ENCODE peak calls at places on chromosomes 2 and 18, in four cellular contexts. One of them, this sample, is unnamed.

GRCh38 chr2:240789501-240790369 is 30.3 kb downstream of the KIF1A start:
- DNase-seq in heart right ventricle: no peak
- DNase-seq in fibroblast of mammary gland: no peak
- DNase-seq in coronary artery: no peak
- DNase-seq in this sample: no peak

GRCh38 chr2:62306751-62307468 is 111.0 kb downstream of the B3GNT2 start:
- DNase-seq in coronary artery: no peak
- DNase-seq in fibroblast of mammary gland: no peak
- DNase-seq in heart right ventricle: no peak
- DNase-seq in this sample: no peak

GRCh38 chr2:63865159-63865799 is 23.6 kb downstream of the UGP2 start:
- DNase-seq in coronary artery: no peak
- DNase-seq in heart right ventricle: no peak
- DNase-seq in fibroblast of mammary gland: peak
- DNase-seq in this sample: no peak

GRCh38 chr2:118641711-118642110 is 205.7 kb downstream of the EN1 start:
- DNase-seq in heart right ventricle: no peak
- DNase-seq in coronary artery: no peak
- DNase-seq in fibroblast of mammary gland: no peak
- DNase-seq in this sample: no peak

GRCh38 chr18:29271496-29271895 is 1094.6 kb upstream of the CDH2 start:
- DNase-seq in fibroblast of mammary gland: peak
- DNase-seq in coronary artery: no peak
- DNase-seq in heart right ventricle: no peak
- DNase-seq in this sample: peak

GRCh38 chr2:28084564-28084963 is 194.0 kb downstream of the BABAM2 start:
- DNase-seq in heart right ventricle: no peak
- DNase-seq in fibroblast of mammary gland: peak
- DNase-seq in coronary artery: no peak
- DNase-seq in this sample: no peak

GRCh38 chr2:66490588-66491001 is 55.7 kb downstream of the MEIS1 start:
- DNase-seq in fibroblast of mammary gland: peak
- DNase-seq in coronary artery: no peak
- DNase-seq in heart right ventricle: no peak
- DNase-seq in this sample: peak

GRCh38 chr2:238106339-238106697 is 6.2 kb downstream of the ESPNL start:
- DNase-seq in fibroblast of mammary gland: no peak
- DNase-seq in coronary artery: no peak
- DNase-seq in heart right ventricle: no peak
- DNase-seq in this sample: no peak

GRCh38 chr18:30687501-30687900 is 355.0 kb downstream of the DSC3 start:
- DNase-seq in coronary artery: no peak
- DNase-seq in fibroblast of mammary gland: no peak
- DNase-seq in heart right ventricle: no peak
- DNase-seq in this sample: no peak

GRCh38 chr2:177254433-177255226 is 9.9 kb downstream of the NFE2L2 start:
- DNase-seq in heart right ventricle: no peak
- DNase-seq in fibroblast of mammary gland: peak
- DNase-seq in coronary artery: no peak
- DNase-seq in this sample: no peak

GRCh38 chr2:107018366-107018765 is 132.4 kb upstream of the ST6GAL2 start:
- DNase-seq in fibroblast of mammary gland: no peak
- DNase-seq in heart right ventricle: no peak
- DNase-seq in coronary artery: no peak
- DNase-seq in this sample: no peak

GRCh38 chr2:16041466-16041810 is 101.1 kb downstream of the MYCN start:
- DNase-seq in coronary artery: no peak
- DNase-seq in fibroblast of mammary gland: no peak
- DNase-seq in heart right ventricle: no peak
- DNase-seq in this sample: no peak

GRCh38 chr2:184654945-184655344 is 56.6 kb downstream of the ZNF804A start:
- DNase-seq in heart right ventricle: no peak
- DNase-seq in coronary artery: no peak
- DNase-seq in fibroblast of mammary gland: peak
- DNase-seq in this sample: peak

GRCh38 chr2:148640767-148641166 is 3.8 kb upstream of the EPC2 start:
- DNase-seq in coronary artery: no peak
- DNase-seq in fibroblast of mammary gland: peak
- DNase-seq in heart right ventricle: no peak
- DNase-seq in this sample: peak

GRCh38 chr2:154125900-154126299 is 254.2 kb downstream of the GALNT13 start:
- DNase-seq in fibroblast of mammary gland: peak
- DNase-seq in coronary artery: no peak
- DNase-seq in heart right ventricle: no peak
- DNase-seq in this sample: no peak

GRCh38 chr2:9354318-9354717 is 69.0 kb downstream of the ITGB1BP1 start:
- DNase-seq in heart right ventricle: no peak
- DNase-seq in coronary artery: no peak
- DNase-seq in fibroblast of mammary gland: no peak
- DNase-seq in this sample: no peak

GRCh38 chr2:219498280-219499057 is at the start of gene GMPPA:
- DNase-seq in fibroblast of mammary gland: peak
- DNase-seq in heart right ventricle: peak
- DNase-seq in coronary artery: peak
- DNase-seq in this sample: peak
- TF ChIP-seq CTCF in fibroblast of mammary gland: no peak
- TF ChIP-seq CTCF in heart right ventricle: peak
- TF ChIP-seq CTCF in coronary artery: no peak
- TF ChIP-seq CTCF in this sample: no peak

DNA sequence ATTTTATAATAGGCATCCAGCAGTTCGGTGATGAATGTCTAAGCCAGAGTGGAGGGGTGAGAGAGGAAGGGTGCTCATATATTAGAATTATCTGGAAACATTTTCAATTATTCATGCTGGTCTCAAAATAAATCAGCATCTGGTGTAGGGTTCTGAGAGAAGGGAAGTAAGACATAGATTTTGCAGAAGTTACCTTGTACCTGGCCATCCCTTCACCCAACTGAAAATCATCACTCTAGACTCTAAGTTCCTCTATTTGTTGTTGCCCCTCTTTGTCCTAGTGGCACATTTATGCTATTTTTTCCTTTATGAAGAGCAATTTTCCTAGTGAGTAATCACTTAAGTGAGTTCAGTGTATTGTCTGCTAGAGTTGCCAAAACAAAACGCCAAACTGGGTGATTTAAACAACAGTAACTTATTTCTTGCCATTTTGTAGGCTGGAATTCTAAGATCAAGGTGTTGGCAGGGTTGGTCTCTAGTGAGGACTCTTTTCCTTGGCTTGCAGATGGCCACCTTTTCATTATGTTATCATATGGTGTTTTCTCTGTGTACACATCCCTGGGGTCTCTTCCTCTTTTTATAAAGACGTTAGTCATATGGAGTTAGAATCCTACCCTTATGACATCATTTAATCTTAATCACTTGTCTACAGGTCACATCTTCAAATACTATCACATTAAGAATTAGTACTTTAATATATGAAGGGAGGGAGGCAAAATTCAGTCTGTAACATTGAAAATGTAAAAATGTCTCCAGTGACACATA is 129.9 kb upstream of the KLHL14 start:
- DNase-seq in heart right ventricle: no peak
- DNase-seq in coronary artery: no peak
- DNase-seq in fibroblast of mammary gland: no peak
- DNase-seq in this sample: no peak
- H3K4me3 ChIP-seq in heart right ventricle: no peak
- H3K4me3 ChIP-seq in coronary artery: no peak
- H3K4me3 ChIP-seq in fibroblast of mammary gland: no peak
- H3K4me3 ChIP-seq in this sample: no peak

GRCh38 chr2:231673348-231673770 is 35.0 kb upstream of the PTMA start:
- DNase-seq in coronary artery: peak
- DNase-seq in fibroblast of mammary gland: no peak
- DNase-seq in heart right ventricle: peak
- DNase-seq in this sample: no peak

GRCh38 chr2:231668981-231669380 is 39.3 kb upstream of the PTMA start:
- DNase-seq in fibroblast of mammary gland: no peak
- DNase-seq in heart right ventricle: no peak
- DNase-seq in coronary artery: no peak
- DNase-seq in this sample: no peak

GRCh38 chr2:231671617-231672350 is 36.5 kb upstream of the PTMA start:
- DNase-seq in coronary artery: peak
- DNase-seq in heart right ventricle: no peak
- DNase-seq in fibroblast of mammary gland: no peak
- DNase-seq in this sample: no peak

GRCh38 chr2:231672617-231673347 is 35.5 kb upstream of the PTMA start:
- DNase-seq in fibroblast of mammary gland: peak
- DNase-seq in coronary artery: peak
- DNase-seq in heart right ventricle: peak
- DNase-seq in this sample: peak

GRCh38 chr2:231670892-231671616 is 37.3 kb upstream of the PTMA start:
- DNase-seq in heart right ventricle: peak
- DNase-seq in fibroblast of mammary gland: no peak
- DNase-seq in coronary artery: no peak
- DNase-seq in this sample: no peak
- TF ChIP-seq CTCF in heart right ventricle: peak
- TF ChIP-seq CTCF in fibroblast of mammary gland: peak
- TF ChIP-seq CTCF in coronary artery: no peak
- TF ChIP-seq CTCF in this sample: no peak

DNA sequence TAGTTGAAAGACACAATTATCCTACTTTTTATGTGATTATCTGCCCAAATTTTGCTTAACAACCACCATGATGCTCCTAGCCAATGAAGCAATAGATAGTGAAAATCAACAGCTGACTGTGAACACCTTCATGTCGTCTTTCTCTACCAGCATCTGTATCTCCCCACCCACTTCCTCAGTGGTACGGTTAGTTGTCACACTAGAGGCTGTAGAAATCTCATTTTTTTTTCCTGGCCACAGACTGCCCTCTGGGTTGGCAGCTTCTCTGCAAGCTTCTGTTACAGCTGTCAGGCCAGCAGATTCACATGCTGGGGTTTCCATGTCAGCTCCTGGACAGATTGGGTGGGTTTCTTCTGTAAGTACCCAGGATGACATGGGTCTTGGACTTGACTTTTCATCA is 24.4 kb downstream of the STAT4 start:
- DNase-seq in coronary artery: no peak
- DNase-seq in fibroblast of mammary gland: no peak
- DNase-seq in heart right ventricle: no peak
- DNase-seq in this sample: no peak
- H3K4me3 ChIP-seq in coronary artery: no peak
- H3K4me3 ChIP-seq in fibroblast of mammary gland: no peak
- H3K4me3 ChIP-seq in heart right ventricle: no peak
- H3K4me3 ChIP-seq in this sample: no peak

DNA sequence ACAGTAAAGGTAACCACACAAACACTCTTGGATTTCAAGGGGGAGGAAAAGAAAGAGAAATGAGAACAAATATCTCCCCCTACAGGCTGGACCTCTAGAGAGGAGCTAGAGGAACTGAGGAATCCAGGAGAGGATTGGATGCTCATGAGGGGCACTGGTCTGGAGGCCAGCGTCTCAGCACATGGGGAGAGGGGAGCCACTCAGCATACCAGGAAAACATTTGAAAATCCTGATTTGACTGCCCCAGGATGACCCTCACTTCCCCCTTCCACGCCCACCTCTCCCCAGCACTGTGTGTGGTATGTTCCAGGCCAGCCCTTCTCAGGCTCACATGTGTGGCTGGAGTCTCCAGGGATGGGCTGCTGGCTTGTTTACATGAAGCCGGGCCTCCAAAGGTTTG is 396.8 kb upstream of the ID2 start:
- DNase-seq in coronary artery: no peak
- DNase-seq in heart right ventricle: no peak
- DNase-seq in fibroblast of mammary gland: peak
- DNase-seq in this sample: no peak
- TF ChIP-seq CTCF in coronary artery: no peak
- TF ChIP-seq CTCF in heart right ventricle: peak
- TF ChIP-seq CTCF in fibroblast of mammary gland: peak
- TF ChIP-seq CTCF in this sample: no peak

GRCh38 chr2:126886201-126886905 is 12.3 kb upstream of the TEX51 start:
- DNase-seq in fibroblast of mammary gland: peak
- DNase-seq in coronary artery: peak
- DNase-seq in heart right ventricle: peak
- DNase-seq in this sample: peak
- H3K4me3 ChIP-seq in fibroblast of mammary gland: peak
- H3K4me3 ChIP-seq in coronary artery: peak
- H3K4me3 ChIP-seq in heart right ventricle: no peak
- H3K4me3 ChIP-seq in this sample: no peak

GRCh38 chr2:173452436-173452835 is 97.8 kb downstream of the CDCA7 start:
- DNase-seq in fibroblast of mammary gland: no peak
- DNase-seq in heart right ventricle: no peak
- DNase-seq in coronary artery: no peak
- DNase-seq in this sample: no peak

GRCh38 chr2:173446722-173447121 is 92.0 kb downstream of the CDCA7 start:
- DNase-seq in heart right ventricle: no peak
- DNase-seq in coronary artery: no peak
- DNase-seq in fibroblast of mammary gland: no peak
- DNase-seq in this sample: no peak

GRCh38 chr2:173451137-173451536 is 96.5 kb downstream of the CDCA7 start:
- DNase-seq in coronary artery: no peak
- DNase-seq in heart right ventricle: no peak
- DNase-seq in fibroblast of mammary gland: no peak
- DNase-seq in this sample: no peak

GRCh38 chr2:173448938-173449471 is 94.3 kb downstream of the CDCA7 start:
- DNase-seq in heart right ventricle: peak
- DNase-seq in coronary artery: peak
- DNase-seq in fibroblast of mammary gland: peak
- DNase-seq in this sample: peak
- TF ChIP-seq CTCF in heart right ventricle: peak
- TF ChIP-seq CTCF in coronary artery: peak
- TF ChIP-seq CTCF in fibroblast of mammary gland: peak
- TF ChIP-seq CTCF in this sample: peak

This sample was measured in foreskin fibroblast.